ENCODE peak calls at places on chromosome 9, in nine cellular contexts. One of them, this sample, is unnamed.

GRCh38 chr9:135517407-135517822 is 3.8 kb upstream of the LCN1 start:
- DNase-seq in dorsolateral prefrontal cortex: no peak
- DNase-seq in Peyer's patch: no peak
- DNase-seq in MCF 10A: no peak
- DNase-seq in WTC11: no peak
- DNase-seq in AG04449: no peak
- DNase-seq in RWPE1: no peak
- DNase-seq in type B pancreatic cell: peak; percentile 45
- DNase-seq in stimulated activated CD4-positive, alpha-beta T cell treated with anti-CD3 and anti-CD28 coated beads, Interleukin-15, amount 100 ng/mL, for 48 hours: no peak
- DNase-seq in this sample: no peak

GRCh38 chr9:89928521-89929275 is 323.9 kb downstream of the GADD45G start:
- DNase-seq in dorsolateral prefrontal cortex: no peak
- DNase-seq in RWPE1: no peak
- DNase-seq in WTC11: no peak
- DNase-seq in stimulated activated CD4-positive, alpha-beta T cell treated with anti-CD3 and anti-CD28 coated beads, Interleukin-15, amount 100 ng/mL, for 48 hours: no peak
- DNase-seq in Peyer's patch: no peak
- DNase-seq in AG04449: no peak
- DNase-seq in type B pancreatic cell: no peak
- DNase-seq in MCF 10A: no peak
- DNase-seq in this sample: no peak

GRCh38 chr9:86741311-86742215 is 205.7 kb downstream of the GAS1 start:
- DNase-seq in RWPE1: peak; percentile 92
- DNase-seq in dorsolateral prefrontal cortex: no peak
- DNase-seq in AG04449: no peak
- DNase-seq in stimulated activated CD4-positive, alpha-beta T cell treated with anti-CD3 and anti-CD28 coated beads, Interleukin-15, amount 100 ng/mL, for 48 hours: no peak
- DNase-seq in type B pancreatic cell: no peak
- DNase-seq in MCF 10A: peak; percentile 92
- DNase-seq in Peyer's patch: no peak
- DNase-seq in WTC11: no peak
- DNase-seq in this sample: no peak

GRCh38 chr9:85224729-85225128 is 517.0 kb downstream of the AGTPBP1 start:
- DNase-seq in RWPE1: peak; percentile 88
- DNase-seq in Peyer's patch: no peak
- DNase-seq in type B pancreatic cell: no peak
- DNase-seq in stimulated activated CD4-positive, alpha-beta T cell treated with anti-CD3 and anti-CD28 coated beads, Interleukin-15, amount 100 ng/mL, for 48 hours: no peak
- DNase-seq in WTC11: no peak
- DNase-seq in dorsolateral prefrontal cortex: no peak
- DNase-seq in MCF 10A: peak; percentile 87
- DNase-seq in AG04449: peak; percentile 67
- DNase-seq in this sample: no peak

GRCh38 chr9:33469891-33470290 is 3.8 kb downstream of the NOL6 start:
- DNase-seq in MCF 10A: no peak
- DNase-seq in WTC11: no peak
- DNase-seq in RWPE1: no peak
- DNase-seq in type B pancreatic cell: no peak
- DNase-seq in Peyer's patch: no peak
- DNase-seq in dorsolateral prefrontal cortex: no peak
- DNase-seq in stimulated activated CD4-positive, alpha-beta T cell treated with anti-CD3 and anti-CD28 coated beads, Interleukin-15, amount 100 ng/mL, for 48 hours: no peak
- DNase-seq in AG04449: no peak
- DNase-seq in this sample: no peak

GRCh38 chr9:87148391-87149237 is 201.3 kb upstream of the GAS1 start:
- DNase-seq in Peyer's patch: peak; percentile 65
- DNase-seq in stimulated activated CD4-positive, alpha-beta T cell treated with anti-CD3 and anti-CD28 coated beads, Interleukin-15, amount 100 ng/mL, for 48 hours: no peak
- DNase-seq in RWPE1: peak; percentile 59
- DNase-seq in type B pancreatic cell: peak; percentile 75
- DNase-seq in MCF 10A: peak; percentile 22
- DNase-seq in WTC11: peak; percentile 83
- DNase-seq in AG04449: no peak
- DNase-seq in dorsolateral prefrontal cortex: peak; percentile 86
- DNase-seq in this sample: peak; percentile 78

GRCh38 chr9:128505414-128505765 is 871 bp downstream of the GLE1 start:
- DNase-seq in MCF 10A: no peak
- DNase-seq in dorsolateral prefrontal cortex: no peak
- DNase-seq in RWPE1: no peak
- DNase-seq in stimulated activated CD4-positive, alpha-beta T cell treated with anti-CD3 and anti-CD28 coated beads, Interleukin-15, amount 100 ng/mL, for 48 hours: no peak
- DNase-seq in type B pancreatic cell: no peak
- DNase-seq in AG04449: no peak
- DNase-seq in WTC11: no peak
- DNase-seq in Peyer's patch: no peak
- DNase-seq in this sample: no peak

GRCh38 chr9:129074106-129074505 is 6.8 kb upstream of the DOLPP1 start:
- DNase-seq in Peyer's patch: no peak
- DNase-seq in AG04449: no peak
- DNase-seq in RWPE1: no peak
- DNase-seq in stimulated activated CD4-positive, alpha-beta T cell treated with anti-CD3 and anti-CD28 coated beads, Interleukin-15, amount 100 ng/mL, for 48 hours: no peak
- DNase-seq in MCF 10A: no peak
- DNase-seq in type B pancreatic cell: no peak
- DNase-seq in dorsolateral prefrontal cortex: no peak
- DNase-seq in WTC11: no peak
- DNase-seq in this sample: no peak

GRCh38 chr9:137602661-137603060 is 2.8 kb upstream of the ARRDC1 start:
- DNase-seq in type B pancreatic cell: no peak
- DNase-seq in AG04449: no peak
- DNase-seq in dorsolateral prefrontal cortex: no peak
- DNase-seq in MCF 10A: no peak
- DNase-seq in Peyer's patch: no peak
- DNase-seq in stimulated activated CD4-positive, alpha-beta T cell treated with anti-CD3 and anti-CD28 coated beads, Interleukin-15, amount 100 ng/mL, for 48 hours: no peak
- DNase-seq in RWPE1: no peak
- DNase-seq in WTC11: no peak
- DNase-seq in this sample: no peak

GRCh38 chr9:27861887-27862286 is 288.6 kb upstream of the C9orf72 start:
- DNase-seq in stimulated activated CD4-positive, alpha-beta T cell treated with anti-CD3 and anti-CD28 coated beads, Interleukin-15, amount 100 ng/mL, for 48 hours: no peak
- DNase-seq in Peyer's patch: no peak
- DNase-seq in AG04449: no peak
- DNase-seq in MCF 10A: peak; percentile 6
- DNase-seq in RWPE1: no peak
- DNase-seq in type B pancreatic cell: no peak
- DNase-seq in WTC11: no peak
- DNase-seq in dorsolateral prefrontal cortex: no peak
- DNase-seq in this sample: no peak

GRCh38 chr9:4987996-4988421 is 2.9 kb downstream of the JAK2 start:
- DNase-seq in AG04449: no peak
- DNase-seq in RWPE1: no peak
- DNase-seq in dorsolateral prefrontal cortex: no peak
- DNase-seq in Peyer's patch: no peak
- DNase-seq in type B pancreatic cell: no peak
- DNase-seq in MCF 10A: peak; percentile 77
- DNase-seq in stimulated activated CD4-positive, alpha-beta T cell treated with anti-CD3 and anti-CD28 coated beads, Interleukin-15, amount 100 ng/mL, for 48 hours: no peak
- DNase-seq in WTC11: peak; percentile 55
- DNase-seq in this sample: no peak

GRCh38 chr9:84310903-84311302 is 29.7 kb downstream of the SLC28A3 start:
- DNase-seq in MCF 10A: no peak
- DNase-seq in AG04449: no peak
- DNase-seq in dorsolateral prefrontal cortex: no peak
- DNase-seq in Peyer's patch: no peak
- DNase-seq in stimulated activated CD4-positive, alpha-beta T cell treated with anti-CD3 and anti-CD28 coated beads, Interleukin-15, amount 100 ng/mL, for 48 hours: no peak
- DNase-seq in type B pancreatic cell: no peak
- DNase-seq in RWPE1: no peak
- DNase-seq in WTC11: no peak
- DNase-seq in this sample: no peak

GRCh38 chr9:124452326-124452725 is 2.1 kb downstream of the ADGRD2 start:
- DNase-seq in Peyer's patch: no peak
- DNase-seq in WTC11: no peak
- DNase-seq in dorsolateral prefrontal cortex: no peak
- DNase-seq in RWPE1: peak; percentile 57
- DNase-seq in MCF 10A: no peak
- DNase-seq in AG04449: no peak
- DNase-seq in type B pancreatic cell: no peak
- DNase-seq in stimulated activated CD4-positive, alpha-beta T cell treated with anti-CD3 and anti-CD28 coated beads, Interleukin-15, amount 100 ng/mL, for 48 hours: no peak
- DNase-seq in this sample: no peak

GRCh38 chr9:124783830-124784229 is 6.9 kb downstream of the OLFML2A start:
- DNase-seq in MCF 10A: no peak
- DNase-seq in Peyer's patch: peak; percentile 2
- DNase-seq in WTC11: peak; percentile 0
- DNase-seq in AG04449: no peak
- DNase-seq in type B pancreatic cell: no peak
- DNase-seq in dorsolateral prefrontal cortex: no peak
- DNase-seq in stimulated activated CD4-positive, alpha-beta T cell treated with anti-CD3 and anti-CD28 coated beads, Interleukin-15, amount 100 ng/mL, for 48 hours: no peak
- DNase-seq in RWPE1: no peak
- DNase-seq in this sample: no peak

GRCh38 chr9:111095423-111095822 is 57.2 kb upstream of the LPAR1 start:
- DNase-seq in WTC11: no peak
- DNase-seq in Peyer's patch: no peak
- DNase-seq in RWPE1: no peak
- DNase-seq in AG04449: no peak
- DNase-seq in stimulated activated CD4-positive, alpha-beta T cell treated with anti-CD3 and anti-CD28 coated beads, Interleukin-15, amount 100 ng/mL, for 48 hours: no peak
- DNase-seq in dorsolateral prefrontal cortex: no peak
- DNase-seq in MCF 10A: no peak
- DNase-seq in type B pancreatic cell: no peak
- DNase-seq in this sample: no peak

GRCh38 chr9:69898714-69899209 is 78.1 kb downstream of the CFAP95 start:
- DNase-seq in type B pancreatic cell: no peak
- DNase-seq in RWPE1: peak; percentile 76
- DNase-seq in AG04449: no peak
- DNase-seq in WTC11: no peak
- DNase-seq in stimulated activated CD4-positive, alpha-beta T cell treated with anti-CD3 and anti-CD28 coated beads, Interleukin-15, amount 100 ng/mL, for 48 hours: no peak
- DNase-seq in Peyer's patch: no peak
- DNase-seq in dorsolateral prefrontal cortex: no peak
- DNase-seq in MCF 10A: peak; percentile 77
- DNase-seq in this sample: no peak

GRCh38 chr9:37293664-37294524 is 128.6 kb upstream of the GRHPR start:
- DNase-seq in type B pancreatic cell: no peak
- DNase-seq in stimulated activated CD4-positive, alpha-beta T cell treated with anti-CD3 and anti-CD28 coated beads, Interleukin-15, amount 100 ng/mL, for 48 hours: no peak
- DNase-seq in dorsolateral prefrontal cortex: no peak
- DNase-seq in Peyer's patch: no peak
- DNase-seq in MCF 10A: no peak
- DNase-seq in AG04449: no peak
- DNase-seq in WTC11: no peak
- DNase-seq in RWPE1: no peak
- DNase-seq in this sample: no peak

GRCh38 chr9:2016411-2017208 is 1.5 kb downstream of the SMARCA2 start:
- DNase-seq in AG04449: no peak
- DNase-seq in RWPE1: peak; percentile 75
- DNase-seq in WTC11: peak; percentile 61
- DNase-seq in MCF 10A: peak; percentile 82
- DNase-seq in type B pancreatic cell: peak; percentile 79
- DNase-seq in stimulated activated CD4-positive, alpha-beta T cell treated with anti-CD3 and anti-CD28 coated beads, Interleukin-15, amount 100 ng/mL, for 48 hours: peak; percentile 33
- DNase-seq in Peyer's patch: peak; percentile 87
- DNase-seq in dorsolateral prefrontal cortex: peak; percentile 72
- DNase-seq in this sample: peak; percentile 81

GRCh38 chr9:113988951-113989780 is 88.9 kb downstream of the AMBP start:
- DNase-seq in AG04449: no peak
- DNase-seq in stimulated activated CD4-positive, alpha-beta T cell treated with anti-CD3 and anti-CD28 coated beads, Interleukin-15, amount 100 ng/mL, for 48 hours: no peak
- DNase-seq in MCF 10A: peak; percentile 18
- DNase-seq in dorsolateral prefrontal cortex: no peak
- DNase-seq in WTC11: no peak
- DNase-seq in RWPE1: no peak
- DNase-seq in type B pancreatic cell: no peak
- DNase-seq in Peyer's patch: peak; percentile 46
- DNase-seq in this sample: no peak

GRCh38 chr9:33133186-33133585 is 34.0 kb downstream of the B4GALT1 start:
- DNase-seq in type B pancreatic cell: no peak
- DNase-seq in Peyer's patch: no peak
- DNase-seq in WTC11: no peak
- DNase-seq in stimulated activated CD4-positive, alpha-beta T cell treated with anti-CD3 and anti-CD28 coated beads, Interleukin-15, amount 100 ng/mL, for 48 hours: no peak
- DNase-seq in AG04449: no peak
- DNase-seq in MCF 10A: peak; percentile 82
- DNase-seq in dorsolateral prefrontal cortex: no peak
- DNase-seq in RWPE1: peak; percentile 67
- DNase-seq in this sample: peak; percentile 27

GRCh38 chr9:129964901-129965734 is 77.9 kb downstream of the FNBP1 start:
- DNase-seq in AG04449: peak; percentile 56
- DNase-seq in stimulated activated CD4-positive, alpha-beta T cell treated with anti-CD3 and anti-CD28 coated beads, Interleukin-15, amount 100 ng/mL, for 48 hours: no peak
- DNase-seq in dorsolateral prefrontal cortex: no peak
- DNase-seq in type B pancreatic cell: no peak
- DNase-seq in WTC11: no peak
- DNase-seq in RWPE1: no peak
- DNase-seq in MCF 10A: no peak
- DNase-seq in Peyer's patch: no peak
- DNase-seq in this sample: no peak

GRCh38 chr9:93575706-93576295 is 583 bp upstream of the PHF2 start:
- DNase-seq in AG04449: no peak
- DNase-seq in stimulated activated CD4-positive, alpha-beta T cell treated with anti-CD3 and anti-CD28 coated beads, Interleukin-15, amount 100 ng/mL, for 48 hours: peak; percentile 34
- DNase-seq in Peyer's patch: peak; percentile 73
- DNase-seq in WTC11: no peak
- DNase-seq in RWPE1: peak; percentile 57
- DNase-seq in MCF 10A: peak; percentile 27
- DNase-seq in type B pancreatic cell: no peak
- DNase-seq in dorsolateral prefrontal cortex: no peak
- DNase-seq in this sample: peak; percentile 28

GRCh38 chr9:95373069-95373681 is 55.7 kb upstream of the FANCC start:
- DNase-seq in stimulated activated CD4-positive, alpha-beta T cell treated with anti-CD3 and anti-CD28 coated beads, Interleukin-15, amount 100 ng/mL, for 48 hours: no peak
- DNase-seq in WTC11: no peak
- DNase-seq in MCF 10A: peak; percentile 59
- DNase-seq in type B pancreatic cell: no peak
- DNase-seq in AG04449: no peak
- DNase-seq in Peyer's patch: no peak
- DNase-seq in RWPE1: peak; percentile 42
- DNase-seq in dorsolateral prefrontal cortex: no peak
- DNase-seq in this sample: no peak

GRCh38 chr9:18611946-18612345 is 138.0 kb downstream of the ADAMTSL1 start:
- DNase-seq in AG04449: no peak
- DNase-seq in MCF 10A: no peak
- DNase-seq in dorsolateral prefrontal cortex: no peak
- DNase-seq in stimulated activated CD4-positive, alpha-beta T cell treated with anti-CD3 and anti-CD28 coated beads, Interleukin-15, amount 100 ng/mL, for 48 hours: no peak
- DNase-seq in WTC11: no peak
- DNase-seq in Peyer's patch: no peak
- DNase-seq in RWPE1: no peak
- DNase-seq in type B pancreatic cell: no peak
- DNase-seq in this sample: no peak

GRCh38 chr9:136784249-136784996 is 6.7 kb upstream of the TMEM141 start:
- DNase-seq in stimulated activated CD4-positive, alpha-beta T cell treated with anti-CD3 and anti-CD28 coated beads, Interleukin-15, amount 100 ng/mL, for 48 hours: no peak
- DNase-seq in RWPE1: peak; percentile 60
- DNase-seq in MCF 10A: peak; percentile 46
- DNase-seq in Peyer's patch: no peak
- DNase-seq in type B pancreatic cell: no peak
- DNase-seq in AG04449: no peak
- DNase-seq in dorsolateral prefrontal cortex: no peak
- DNase-seq in WTC11: no peak
- DNase-seq in this sample: no peak

GRCh38 chr9:98644011-98644410 is 64.7 kb downstream of the GABBR2 start:
- DNase-seq in AG04449: no peak
- DNase-seq in WTC11: no peak
- DNase-seq in stimulated activated CD4-positive, alpha-beta T cell treated with anti-CD3 and anti-CD28 coated beads, Interleukin-15, amount 100 ng/mL, for 48 hours: no peak
- DNase-seq in type B pancreatic cell: no peak
- DNase-seq in Peyer's patch: no peak
- DNase-seq in dorsolateral prefrontal cortex: no peak
- DNase-seq in MCF 10A: no peak
- DNase-seq in RWPE1: no peak
- DNase-seq in this sample: no peak

GRCh38 chr9:129687391-129687790 is 21.9 kb downstream of the PRRX2 start:
- DNase-seq in type B pancreatic cell: no peak
- DNase-seq in stimulated activated CD4-positive, alpha-beta T cell treated with anti-CD3 and anti-CD28 coated beads, Interleukin-15, amount 100 ng/mL, for 48 hours: no peak
- DNase-seq in RWPE1: peak; percentile 76
- DNase-seq in AG04449: no peak
- DNase-seq in dorsolateral prefrontal cortex: no peak
- DNase-seq in Peyer's patch: no peak
- DNase-seq in MCF 10A: no peak
- DNase-seq in WTC11: no peak
- DNase-seq in this sample: no peak

GRCh38 chr9:30967484-30967883 is 1417.0 kb upstream of the ACO1 start:
- DNase-seq in Peyer's patch: no peak
- DNase-seq in WTC11: no peak
- DNase-seq in AG04449: no peak
- DNase-seq in RWPE1: peak; percentile 11
- DNase-seq in type B pancreatic cell: no peak
- DNase-seq in stimulated activated CD4-positive, alpha-beta T cell treated with anti-CD3 and anti-CD28 coated beads, Interleukin-15, amount 100 ng/mL, for 48 hours: no peak
- DNase-seq in dorsolateral prefrontal cortex: no peak
- DNase-seq in MCF 10A: peak; percentile 27
- DNase-seq in this sample: no peak

GRCh38 chr9:112025886-112026285 is 129.3 kb downstream of the UGCG start:
- DNase-seq in type B pancreatic cell: no peak
- DNase-seq in Peyer's patch: no peak
- DNase-seq in WTC11: no peak
- DNase-seq in AG04449: no peak
- DNase-seq in MCF 10A: no peak
- DNase-seq in stimulated activated CD4-positive, alpha-beta T cell treated with anti-CD3 and anti-CD28 coated beads, Interleukin-15, amount 100 ng/mL, for 48 hours: no peak
- DNase-seq in RWPE1: no peak
- DNase-seq in dorsolateral prefrontal cortex: no peak
- DNase-seq in this sample: no peak

GRCh38 chr9:98838155-98838904 is 30.9 kb downstream of the GALNT12 start:
- DNase-seq in AG04449: no peak
- DNase-seq in RWPE1: no peak
- DNase-seq in stimulated activated CD4-positive, alpha-beta T cell treated with anti-CD3 and anti-CD28 coated beads, Interleukin-15, amount 100 ng/mL, for 48 hours: no peak
- DNase-seq in type B pancreatic cell: no peak
- DNase-seq in WTC11: no peak
- DNase-seq in Peyer's patch: no peak
- DNase-seq in dorsolateral prefrontal cortex: no peak
- DNase-seq in MCF 10A: no peak
- DNase-seq in this sample: no peak

GRCh38 chr9:84293001-84293798 is 47.4 kb downstream of the SLC28A3 start:
- DNase-seq in AG04449: no peak
- DNase-seq in type B pancreatic cell: no peak
- DNase-seq in WTC11: no peak
- DNase-seq in MCF 10A: no peak
- DNase-seq in RWPE1: no peak
- DNase-seq in Peyer's patch: no peak
- DNase-seq in stimulated activated CD4-positive, alpha-beta T cell treated with anti-CD3 and anti-CD28 coated beads, Interleukin-15, amount 100 ng/mL, for 48 hours: no peak
- DNase-seq in dorsolateral prefrontal cortex: no peak
- DNase-seq in this sample: no peak